ENCODE peak calls at places on chromosomes 11 and 22, in five cellular contexts. W, T, M, Q and Z are unnamed samples.

GRCh38 chr11:2737876-2738275 is 38.1 kb upstream of the KCNQ1OT1 start:
- DNase-seq in W (no peak), T (no peak), M (no peak), Q (no peak), Z (peak; percentile 69)

GRCh38 chr22:47245286-47245685 is 482.8 kb downstream of the TBC1D22A start:
- DNase-seq in W (no peak), T (no peak), M (no peak), Q (no peak), Z (no peak)

GRCh38 chr11:66291303-66291705 is 390 bp upstream of the TMEM151A start:
- DNase-seq in W (no peak), T (no peak), M (no peak), Q (no peak), Z (no peak)

GRCh38 chr11:90288207-90288821 is 65.5 kb upstream of the CHORDC1 start:
- DNase-seq in W (no peak), T (no peak), M (peak; percentile 40), Q (no peak), Z (peak; percentile 9)

GRCh38 chr11:121194731-121195596 is 93.9 kb downstream of the TECTA start:
- DNase-seq in W (no peak), T (no peak), M (peak; percentile 50), Q (peak; percentile 13), Z (peak; percentile 77)

GRCh38 chr22:31089101-31090100 is 8.3 kb downstream of the SMTN start:
- DNase-seq in W (no peak), T (no peak), M (no peak), Q (no peak), Z (peak; percentile 73)

GRCh38 chr22:45612451-45612901 is 59.2 kb upstream of the ATXN10 start:
- DNase-seq in W (peak; percentile 72), T (peak; percentile 89), M (no peak), Q (no peak), Z (peak; percentile 72)

GRCh38 chr22:24420072-24420976 is 7.1 kb upstream of the ADORA2A start:
- DNase-seq in W (peak; percentile 48), T (peak; percentile 82), M (no peak), Q (no peak), Z (no peak)

GRCh38 chr11:111944139-111944538 is 7.0 kb downstream of the DIXDC1 start:
- DNase-seq in W (no peak), T (no peak), M (no peak), Q (no peak), Z (no peak)

GRCh38 chr11:44911031-44911814 is 39.5 kb downstream of the TP53I11 start:
- DNase-seq in W (peak; percentile 60), T (peak; percentile 88), M (peak; percentile 76), Q (peak; percentile 65), Z (peak; percentile 86)

GRCh38 chr11:66579017-66579606 is 10.7 kb upstream of the CTSF start:
- DNase-seq in W (no peak), T (peak; percentile 94), M (peak; percentile 21), Q (peak; percentile 49), Z (peak; percentile 86)

GRCh38 chr11:3671334-3672254 is at the start of gene CHRNA10:
- DNase-seq in W (no peak), T (no peak), M (no peak), Q (no peak), Z (peak; percentile 2)

GRCh38 chr11:67496113-67496512 is 9.1 kb downstream of the PITPNM1 start:
- DNase-seq in W (no peak), T (no peak), M (no peak), Q (no peak), Z (no peak)

GRCh38 chr11:120662071-120662611 is 150.6 kb downstream of the GRIK4 start:
- DNase-seq in W (no peak), T (no peak), M (no peak), Q (no peak), Z (no peak)

GRCh38 chr11:69449320-69450063 is 32.0 kb upstream of the LINC01488 start:
- DNase-seq in W (peak; percentile 62), T (peak; percentile 93), M (no peak), Q (no peak), Z (peak; percentile 68)

GRCh38 chr11:46112961-46113617 is 8.2 kb downstream of the PHF21A start:
- DNase-seq in W (no peak), T (no peak), M (peak; percentile 36), Q (no peak), Z (peak; percentile 77)

GRCh38 chr11:122165972-122166371 is 50.0 kb upstream of the BLID start:
- DNase-seq in W (no peak), T (no peak), M (no peak), Q (no peak), Z (no peak)

GRCh38 chr11:108117746-108118371 is 3.5 kb upstream of the ACAT1 start:
- DNase-seq in W (no peak), T (no peak), M (peak; percentile 34), Q (no peak), Z (peak; percentile 78)

GRCh38 chr11:134988495-134988894 is 576.5 kb upstream of the B3GAT1 start:
- DNase-seq in W (no peak), T (no peak), M (no peak), Q (no peak), Z (no peak)

GRCh38 chr11:9206496-9206895 is 58.7 kb downstream of the DENND5A start:
- DNase-seq in W (no peak), T (no peak), M (no peak), Q (no peak), Z (peak; percentile 79)

GRCh38 chr11:117834068-117834810 is 9.7 kb upstream of the FXYD2 start:
- DNase-seq in W (no peak), T (no peak), M (no peak), Q (no peak), Z (no peak)

GRCh38 chr11:116948375-116948774 is 111.0 kb upstream of the APOA1 start:
- DNase-seq in W (peak; percentile 54), T (no peak), M (peak; percentile 66), Q (no peak), Z (no peak)

GRCh38 chr11:108620958-108621772 is 27.6 kb upstream of the EXPH5 start:
- DNase-seq in W (no peak), T (no peak), M (peak; percentile 60), Q (no peak), Z (no peak)

GRCh38 chr22:19719055-19719482 is 4.3 kb upstream of the GP1BB start:
- DNase-seq in W (no peak), T (no peak), M (no peak), Q (no peak), Z (peak; percentile 72)

GRCh38 chr11:1225386-1226225 is 2.7 kb downstream of the MUC5B start:
- DNase-seq in W (peak; percentile 35), T (peak; percentile 67), M (no peak), Q (no peak), Z (no peak)

GRCh38 chr11:70351646-70352045 is 46.7 kb upstream of the CTTN start:
- DNase-seq in W (no peak), T (no peak), M (no peak), Q (no peak), Z (no peak)

GRCh38 chr11:706439-706956 is 467 bp downstream of the EPS8L2 start:
- DNase-seq in W (no peak), T (no peak), M (peak; percentile 41), Q (no peak), Z (no peak)

GRCh38 chr11:8261921-8262551 is 1.6 kb downstream of the LMO1 start:
- DNase-seq in W (peak; percentile 27), T (peak; percentile 79), M (no peak), Q (no peak), Z (no peak)

GRCh38 chr11:11973361-11973800 is 35.0 kb downstream of the DKK3 start:
- DNase-seq in W (no peak), T (peak; percentile 93), M (no peak), Q (no peak), Z (peak; percentile 75)

GRCh38 chr11:74980627-74981026 is 8.1 kb upstream of the NEU3 start:
- DNase-seq in W (no peak), T (no peak), M (no peak), Q (no peak), Z (no peak)

GRCh38 chr11:74853223-74853622 is 95.7 kb downstream of the XRRA1 start:
- DNase-seq in W (no peak), T (no peak), M (no peak), Q (no peak), Z (no peak)

GRCh38 chr11:58958500-58958899 is 19.2 kb downstream of the GLYATL1 start:
- DNase-seq in W (peak; percentile 53), T (no peak), M (no peak), Q (no peak), Z (peak; percentile 36)

GRCh38 chr11:15748107-15748506 is 608.2 kb downstream of the SOX6 start:
- DNase-seq in W (no peak), T (no peak), M (no peak), Q (no peak), Z (no peak)